ENCODE peak calls at places on chromosome 4, in eight cellular contexts. F is pancreas; E is cardiac muscle cell; D is heart right ventricle; H is left ventricle myocardium inferior; X is psoas muscle; Q is CD8-positive, alpha-beta T cell; S is mammary epithelial cell. I is an unnamed sample. For H3K4me1, the result is how much of the 10 kb centered on the place peaks cover.

GRCh38 chr4:129446074-129446473 is 350.1 kb downstream of the C4orf33 start:
- DNase-seq in Q (no peak), X (peak), E (no peak), D (no peak), F (no peak), S (peak), H (no peak), I (no peak)

GRCh38 chr4:53734584-53735363 is 143.5 kb upstream of the LNX1 start:
- DNase-seq in E (no peak), Q (no peak), S (peak), D (no peak), F (no peak), X (no peak), H (no peak), I (no peak)

GRCh38 chr4:83010522-83011318 is at the start of gene LIN54:
- DNase-seq in H (peak), D (peak), Q (peak), X (peak), F (peak), S (peak), E (peak), I (peak)

GRCh38 chr4:26197018-26197779 is 123.6 kb upstream of the RBPJ start:
- DNase-seq in E (no peak), Q (peak), S (peak), D (no peak), F (no peak), H (no peak), X (peak), I (no peak)

GRCh38 chr4:61531188-61531587 is 331.1 kb downstream of the ADGRL3 start:
- DNase-seq in D (no peak), X (no peak), F (no peak), S (no peak), Q (no peak), H (no peak), E (no peak), I (no peak)

GRCh38 chr4:12729384-12729783 is 754.8 kb downstream of the RAB28 start:
- DNase-seq in E (peak), H (no peak), F (no peak), S (no peak), X (no peak), Q (no peak), D (no peak), I (no peak)

GRCh38 chr4:53592128-53592527 is 842 bp upstream of the LNX1 start:
- DNase-seq in X (no peak), E (no peak), S (no peak), H (no peak), F (peak), Q (no peak), D (no peak), I (no peak)

GRCh38 chr4:89753601-89754066 is 83.3 kb downstream of the SNCA start:
- DNase-seq in E (no peak), Q (no peak), S (peak), D (no peak), H (no peak), F (no peak), X (no peak), I (no peak)

GRCh38 chr4:2368779-2369437 is 49.5 kb downstream of the ZFYVE28 start:
- DNase-seq in X (no peak), H (no peak), D (no peak), E (no peak), S (no peak), Q (no peak), F (no peak), I (no peak)

GRCh38 chr4:106245176-106245575 is 70.8 kb downstream of the TBCK start:
- DNase-seq in F (no peak), S (peak), H (no peak), Q (no peak), D (no peak), X (no peak), E (peak), I (no peak)

GRCh38 chr4:24630937-24631336 is 46.6 kb upstream of the DHX15 start:
- DNase-seq in X (no peak), E (no peak), S (no peak), D (no peak), H (no peak), Q (no peak), F (no peak), I (no peak)

GRCh38 chr4:138460477-138460876 is 218.3 kb upstream of the SLC7A11 start:
- DNase-seq in D (no peak), F (no peak), E (no peak), S (no peak), Q (no peak), H (no peak), X (no peak), I (no peak)

GRCh38 chr4:53490965-53491622 is 100.2 kb downstream of the LNX1 start:
- DNase-seq in E (peak), S (peak), F (peak), H (no peak), Q (no peak), D (no peak), X (no peak), I (no peak)

GRCh38 chr4:80266267-80266901 is at the start of gene FGF5:
- DNase-seq in F (peak), D (peak), Q (no peak), H (peak), X (peak), S (peak), E (peak), I (no peak)

GRCh38 chr4:101865501-101866062 is 75.1 kb downstream of the BANK1 start:
- DNase-seq in F (no peak), Q (no peak), H (no peak), S (peak), E (no peak), D (no peak), X (no peak), I (no peak)

GRCh38 chr4:113637363-113637762 is 124.2 kb downstream of the CAMK2D start:
- DNase-seq in X (no peak), D (no peak), F (no peak), Q (no peak), H (no peak), S (peak), E (no peak), I (no peak)

GRCh38 chr4:113006632-113007031 is 42.8 kb upstream of the ANK2 start:
- DNase-seq in F (no peak), E (no peak), S (no peak), X (no peak), H (no peak), D (no peak), Q (no peak), I (no peak)

GRCh38 chr4:13248621-13249298 is 235.4 kb downstream of the RAB28 start:
- DNase-seq in E (no peak), X (no peak), S (no peak), F (no peak), D (no peak), Q (no peak), H (no peak), I (no peak)

GRCh38 chr4:74190332-74190731 is 32.4 kb downstream of the MTHFD2L start:
- DNase-seq in H (no peak), Q (no peak), F (no peak), D (no peak), E (no peak), S (no peak), X (no peak), I (no peak)

GRCh38 chr4:70660106-70660505 is 6.2 kb downstream of the JCHAIN start:
- DNase-seq in H (no peak), S (no peak), E (no peak), X (no peak), Q (no peak), D (no peak), F (no peak), I (no peak)

GRCh38 chr4:21649691-21650090 is 298.9 kb downstream of the KCNIP4 start:
- DNase-seq in E (no peak), H (no peak), D (no peak), X (no peak), S (no peak), Q (no peak), F (no peak), I (no peak)

GRCh38 chr4:74640111-74640903 is 154.0 kb downstream of the BTC start:
- DNase-seq in X (no peak), E (no peak), Q (no peak), H (no peak), F (no peak), S (no peak), D (no peak), I (no peak)

GRCh38 chr4:183098080-183098722 is 856 bp upstream of the WWC2 start:
- DNase-seq in Q (peak), F (peak), H (peak), E (peak), S (no peak), D (peak), X (peak), I (peak)

GRCh38 chr4:170025523-170026252 is 507 bp downstream of the MFAP3L start:
- DNase-seq in S (no peak), H (no peak), F (peak), D (peak), E (peak), Q (no peak), X (no peak), I (no peak)

GRCh38 chr4:143626134-143626859 is 74.2 kb downstream of the FREM3 start:
- DNase-seq in D (peak), Q (no peak), X (peak), F (peak), H (peak), S (no peak), E (no peak), I (peak)

GRCh38 chr4:13903851-13904340 is 276.4 kb upstream of the BOD1L1 start:
- DNase-seq in S (no peak), X (no peak), Q (no peak), E (no peak), F (no peak), D (no peak), H (no peak), I (no peak)

GRCh38 chr4:88320780-88321373 is 36.5 kb upstream of the PPM1K start:
- DNase-seq in F (peak), E (no peak), Q (peak), S (no peak), H (peak), X (no peak), D (no peak), I (peak)

GRCh38 chr4:54368861-54369260 is 139.8 kb downstream of the PDGFRA start:
- DNase-seq in E (peak), S (no peak), X (no peak), H (no peak), D (no peak), Q (no peak), F (no peak), I (no peak)

GRCh38 chr4:44287505-44287904 is 161.1 kb downstream of the KCTD8 start:
- DNase-seq in S (no peak), F (no peak), E (no peak), D (no peak), X (no peak), Q (no peak), H (no peak), I (no peak)

GRCh38 chr4:103895876-103896465 is 176.2 kb upstream of the TACR3 start:
- DNase-seq in D (no peak), Q (no peak), E (no peak), X (no peak), S (no peak), F (no peak), H (no peak), I (no peak)

GRCh38 chr4:24121395-24122175 is 231.7 kb upstream of the PPARGC1A start:
- DNase-seq in D (no peak), S (no peak), H (no peak), Q (no peak), F (no peak), E (no peak), X (no peak), I (no peak)

GRCh38 chr4:21768349-21769310 is 179.9 kb downstream of the KCNIP4 start:
- DNase-seq in H (no peak), S (peak), D (no peak), F (no peak), Q (no peak), X (no peak), E (peak), I (no peak)

GRCh38 chr4:187006189-187006618 is 282.5 kb upstream of the FAT1 start:
- DNase-seq in S (peak), D (no peak), F (no peak), Q (no peak), X (no peak), H (no peak), E (no peak), I (no peak)

GRCh38 chr4:117957570-117957969 is 76.7 kb upstream of the NDST3 start:
- DNase-seq in D (no peak), E (no peak), H (no peak), S (no peak), F (no peak), X (no peak), Q (no peak), I (no peak)

GRCh38 chr4:1500231-1500965 is 94.2 kb upstream of the NKX1-1 start:
- DNase-seq in Q (no peak), D (no peak), S (no peak), H (no peak), F (no peak), X (peak), E (no peak), I (no peak)

GRCh38 chr4:55218041-55218440 is 92.6 kb upstream of the KDR start:
- DNase-seq in Q (no peak), F (no peak), D (no peak), H (no peak), X (no peak), S (no peak), E (no peak), I (no peak)

GRCh38 chr4:9811796-9812195 is 30.4 kb downstream of the DRD5 start:
- DNase-seq in E (no peak), X (no peak), Q (no peak), H (no peak), S (no peak), D (no peak), F (no peak), I (no peak)

GRCh38 chr4:128060620-128061565 is at the start of gene LARP1B:
- DNase-seq in D (peak), Q (peak), S (peak), F (peak), X (peak), E (peak), H (peak), I (peak)

DNA sequence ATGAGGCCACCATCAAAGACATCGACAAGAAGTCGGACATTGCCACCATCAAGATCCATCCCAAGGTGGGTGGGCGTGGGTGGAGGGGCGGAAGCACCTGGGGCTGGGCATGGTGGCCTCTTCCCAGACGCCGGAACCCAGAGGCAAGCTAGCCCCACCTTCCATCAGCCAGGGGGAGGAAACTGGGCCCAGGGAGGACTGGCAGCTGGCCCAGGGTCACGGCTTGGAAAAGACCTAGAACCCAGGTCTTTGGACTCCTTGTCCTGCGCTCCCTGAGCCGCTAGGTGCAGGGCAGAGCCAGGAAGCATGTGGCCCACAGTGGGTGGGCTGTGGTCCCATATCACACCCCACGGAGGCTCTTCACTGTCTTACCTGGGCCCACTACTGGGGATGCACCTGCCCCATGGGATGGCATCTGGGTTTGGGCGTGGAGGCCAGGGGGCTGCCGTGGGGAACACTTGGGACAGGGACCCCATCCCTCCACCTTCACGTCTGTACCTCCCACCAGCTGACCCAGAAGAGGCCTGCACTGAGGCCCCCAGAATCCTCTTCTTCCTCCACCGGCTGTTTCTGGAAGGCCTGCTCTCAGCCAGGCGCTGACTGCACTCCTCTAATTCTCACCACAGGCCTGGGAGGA is 17.3 kb downstream of the HTRA3 start:
- DNase-seq in D (peak), E (no peak), S (no peak), H (no peak), X (peak), F (no peak), Q (no peak), I (no peak)
- H3K4me1 ChIP-seq in D (under half), E (under half), S (under half), H (under half), X (under half), F (under half), Q (under half), I (under half)

DNA sequence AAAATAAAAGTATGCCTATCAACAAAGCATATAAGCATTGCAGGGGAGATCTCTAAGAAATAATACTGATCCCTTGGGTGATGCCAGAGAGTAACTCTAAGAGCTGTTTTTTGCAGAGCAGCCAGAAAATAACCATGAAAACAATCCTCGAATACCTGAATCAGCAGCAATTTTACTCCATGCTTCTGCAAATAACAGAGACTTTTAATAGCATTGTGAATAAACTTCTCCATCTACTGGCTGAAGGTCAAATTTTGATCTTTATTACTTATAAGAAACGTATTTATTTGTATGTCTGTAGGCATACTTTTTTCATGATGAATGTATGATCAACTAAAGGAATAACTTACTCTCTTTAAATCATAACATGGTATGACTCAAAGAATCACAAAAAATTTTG is 334.5 kb downstream of the GALNTL6 start:
- DNase-seq in D (no peak), F (no peak), S (no peak), X (no peak), H (no peak), E (no peak), Q (no peak), I (no peak)
- TF ChIP-seq CTCF in D (no peak), F (no peak), S (no peak), X (no peak), H (no peak), E (no peak), Q (no peak), I (no peak)

GRCh38 chr4:38132140-38132673 is 172.0 kb downstream of the PTTG2 start:
- DNase-seq in S (peak), D (no peak), Q (peak), E (peak), X (no peak), H (no peak), F (peak), I (no peak)
- H3K4me1 ChIP-seq in S (under half), D (under half), Q (half or more), E (under half), X (under half), H (half or more), F (under half), I (under half)

GRCh38 chr4:67122029-67122428 is 423.3 kb downstream of the CENPC start:
- DNase-seq in F (no peak), H (no peak), X (no peak), S (peak), D (no peak), Q (no peak), E (peak), I (no peak)
- TF ChIP-seq CTCF in F (no peak), H (peak), X (no peak), S (peak), D (peak), Q (no peak), E (peak), I (no peak)